ENCODE peak calls at places on chromosomes 6 and 20, in four cellular contexts. One of them, this sample, is unnamed.

GRCh38 chr20:57425150-57426013 is 34.2 kb downstream of the RBM38 start:
- DNase-seq in SJSA1: no peak
- DNase-seq in cardiac fibroblast: no peak
- DNase-seq in stimulated activated naive CD8-positive, alpha-beta T cell treated with anti-CD3 and anti-CD28 coated beads, Interleukin-15, Interleukin-2, amounts not matched to agents 100 U/mL and 50 U/mL, for 24 hours: no peak
- DNase-seq in this sample: no peak

GRCh38 chr6:147448212-147448611 is 60.3 kb upstream of the SAMD5 start:
- DNase-seq in SJSA1: no peak
- DNase-seq in cardiac fibroblast: no peak
- DNase-seq in stimulated activated naive CD8-positive, alpha-beta T cell treated with anti-CD3 and anti-CD28 coated beads, Interleukin-15, Interleukin-2, amounts not matched to agents 100 U/mL and 50 U/mL, for 24 hours: no peak
- DNase-seq in this sample: no peak

GRCh38 chr20:38843346-38843745 is 37.8 kb downstream of the PPP1R16B start:
- DNase-seq in SJSA1: no peak
- DNase-seq in cardiac fibroblast: no peak
- DNase-seq in stimulated activated naive CD8-positive, alpha-beta T cell treated with anti-CD3 and anti-CD28 coated beads, Interleukin-15, Interleukin-2, amounts not matched to agents 100 U/mL and 50 U/mL, for 24 hours: peak; percentile 56
- DNase-seq in this sample: no peak

GRCh38 chr6:164826831-164827468 is 482.5 kb downstream of the C6orf118 start:
- DNase-seq in SJSA1: no peak
- DNase-seq in cardiac fibroblast: no peak
- DNase-seq in stimulated activated naive CD8-positive, alpha-beta T cell treated with anti-CD3 and anti-CD28 coated beads, Interleukin-15, Interleukin-2, amounts not matched to agents 100 U/mL and 50 U/mL, for 24 hours: no peak
- DNase-seq in this sample: no peak

GRCh38 chr6:158457616-158458278 is 102.1 kb upstream of the TMEM181 start:
- DNase-seq in SJSA1: no peak
- DNase-seq in cardiac fibroblast: peak; percentile 42
- DNase-seq in stimulated activated naive CD8-positive, alpha-beta T cell treated with anti-CD3 and anti-CD28 coated beads, Interleukin-15, Interleukin-2, amounts not matched to agents 100 U/mL and 50 U/mL, for 24 hours: no peak
- DNase-seq in this sample: peak; percentile 55

GRCh38 chr20:33719277-33719988 is 677 bp downstream of the PXMP4 start:
- DNase-seq in SJSA1: no peak
- DNase-seq in cardiac fibroblast: peak; percentile 6
- DNase-seq in stimulated activated naive CD8-positive, alpha-beta T cell treated with anti-CD3 and anti-CD28 coated beads, Interleukin-15, Interleukin-2, amounts not matched to agents 100 U/mL and 50 U/mL, for 24 hours: peak; percentile 14
- DNase-seq in this sample: no peak

GRCh38 chr6:136723780-136724179 is 68.5 kb downstream of the MAP3K5 start:
- DNase-seq in SJSA1: no peak
- DNase-seq in cardiac fibroblast: no peak
- DNase-seq in stimulated activated naive CD8-positive, alpha-beta T cell treated with anti-CD3 and anti-CD28 coated beads, Interleukin-15, Interleukin-2, amounts not matched to agents 100 U/mL and 50 U/mL, for 24 hours: peak; percentile 32
- DNase-seq in this sample: no peak

GRCh38 chr6:111972714-111973678 is 80.9 kb upstream of the CCN6 start:
- DNase-seq in SJSA1: peak; percentile 89
- DNase-seq in cardiac fibroblast: peak; percentile 98
- DNase-seq in stimulated activated naive CD8-positive, alpha-beta T cell treated with anti-CD3 and anti-CD28 coated beads, Interleukin-15, Interleukin-2, amounts not matched to agents 100 U/mL and 50 U/mL, for 24 hours: peak; percentile 63
- DNase-seq in this sample: peak; percentile 74

GRCh38 chr6:162670345-162670744 is 57.2 kb downstream of the PRKN start:
- DNase-seq in SJSA1: no peak
- DNase-seq in cardiac fibroblast: no peak
- DNase-seq in stimulated activated naive CD8-positive, alpha-beta T cell treated with anti-CD3 and anti-CD28 coated beads, Interleukin-15, Interleukin-2, amounts not matched to agents 100 U/mL and 50 U/mL, for 24 hours: no peak
- DNase-seq in this sample: no peak

GRCh38 chr6:134454794-134455193 is 136.9 kb upstream of the SGK1 start:
- DNase-seq in SJSA1: no peak
- DNase-seq in cardiac fibroblast: no peak
- DNase-seq in stimulated activated naive CD8-positive, alpha-beta T cell treated with anti-CD3 and anti-CD28 coated beads, Interleukin-15, Interleukin-2, amounts not matched to agents 100 U/mL and 50 U/mL, for 24 hours: no peak
- DNase-seq in this sample: no peak

GRCh38 chr20:61803416-61803902 is 262.2 kb downstream of the TAF4 start:
- DNase-seq in SJSA1: no peak
- DNase-seq in cardiac fibroblast: no peak
- DNase-seq in stimulated activated naive CD8-positive, alpha-beta T cell treated with anti-CD3 and anti-CD28 coated beads, Interleukin-15, Interleukin-2, amounts not matched to agents 100 U/mL and 50 U/mL, for 24 hours: no peak
- DNase-seq in this sample: no peak

GRCh38 chr20:57398231-57398821 is 7.1 kb downstream of the RBM38 start:
- DNase-seq in SJSA1: no peak
- DNase-seq in cardiac fibroblast: no peak
- DNase-seq in stimulated activated naive CD8-positive, alpha-beta T cell treated with anti-CD3 and anti-CD28 coated beads, Interleukin-15, Interleukin-2, amounts not matched to agents 100 U/mL and 50 U/mL, for 24 hours: peak; percentile 88
- DNase-seq in this sample: no peak

GRCh38 chr6:41593451-41594238 is 44.6 kb upstream of the MDFI start:
- DNase-seq in SJSA1: no peak
- DNase-seq in cardiac fibroblast: no peak
- DNase-seq in stimulated activated naive CD8-positive, alpha-beta T cell treated with anti-CD3 and anti-CD28 coated beads, Interleukin-15, Interleukin-2, amounts not matched to agents 100 U/mL and 50 U/mL, for 24 hours: no peak
- DNase-seq in this sample: no peak

GRCh38 chr20:25624500-25624939 is 706 bp upstream of the NANP start:
- DNase-seq in SJSA1: no peak
- DNase-seq in cardiac fibroblast: no peak
- DNase-seq in stimulated activated naive CD8-positive, alpha-beta T cell treated with anti-CD3 and anti-CD28 coated beads, Interleukin-15, Interleukin-2, amounts not matched to agents 100 U/mL and 50 U/mL, for 24 hours: no peak
- DNase-seq in this sample: peak; percentile 38

GRCh38 chr6:71250050-71250689 is 38.4 kb upstream of the OGFRL1 start:
- DNase-seq in SJSA1: no peak
- DNase-seq in cardiac fibroblast: peak; percentile 97
- DNase-seq in stimulated activated naive CD8-positive, alpha-beta T cell treated with anti-CD3 and anti-CD28 coated beads, Interleukin-15, Interleukin-2, amounts not matched to agents 100 U/mL and 50 U/mL, for 24 hours: no peak
- DNase-seq in this sample: peak; percentile 38

GRCh38 chr20:35009665-35010328 is 54.1 kb downstream of the MYH7B start:
- DNase-seq in SJSA1: no peak
- DNase-seq in cardiac fibroblast: no peak
- DNase-seq in stimulated activated naive CD8-positive, alpha-beta T cell treated with anti-CD3 and anti-CD28 coated beads, Interleukin-15, Interleukin-2, amounts not matched to agents 100 U/mL and 50 U/mL, for 24 hours: no peak
- DNase-seq in this sample: no peak

GRCh38 chr6:159084493-159085091 is 39.8 kb upstream of the TAGAP start:
- DNase-seq in SJSA1: no peak
- DNase-seq in cardiac fibroblast: peak; percentile 87
- DNase-seq in stimulated activated naive CD8-positive, alpha-beta T cell treated with anti-CD3 and anti-CD28 coated beads, Interleukin-15, Interleukin-2, amounts not matched to agents 100 U/mL and 50 U/mL, for 24 hours: no peak
- DNase-seq in this sample: no peak